ENCODE peak calls at places on chromosomes 16 and 17, in nine cellular contexts. G, Z, N, D, E, M, H, C and Y are unnamed samples.

GRCh38 chr17:9904277-9905077 is 594 bp downstream of the RCVRN start:
- DNase-seq in G (no peak), Z (no peak), N (no peak), D (no peak), E (no peak), M (no peak), H (no peak), C (no peak), Y (no peak)

GRCh38 chr16:58501242-58502131 is 1.5 kb downstream of the NDRG4 start:
- DNase-seq in G (no peak), Z (no peak), N (no peak), D (peak; percentile 64), E (no peak), M (no peak), H (peak; percentile 41), C (peak; percentile 72), Y (no peak)

GRCh38 chr17:34068506-34069035 is 186.5 kb upstream of the CCL2 start:
- DNase-seq in G (no peak), Z (no peak), N (no peak), D (no peak), E (no peak), M (no peak), H (no peak), C (no peak), Y (no peak)

GRCh38 chr17:11318207-11318606 is 77.2 kb downstream of the SHISA6 start:
- DNase-seq in G (no peak), Z (no peak), N (no peak), D (peak; percentile 42), E (no peak), M (no peak), H (no peak), C (no peak), Y (no peak)

GRCh38 chr17:69506489-69506888 is 92.0 kb downstream of the MAP2K6 start:
- DNase-seq in G (no peak), Z (no peak), N (peak; percentile 37), D (no peak), E (no peak), M (no peak), H (no peak), C (no peak), Y (no peak)

GRCh38 chr17:68197997-68198930 is 49.6 kb upstream of the AMZ2 start:
- DNase-seq in G (no peak), Z (no peak), N (peak; percentile 24), D (no peak), E (no peak), M (no peak), H (no peak), C (peak; percentile 31), Y (no peak)

GRCh38 chr17:79789943-79790804 is 6.7 kb downstream of the CBX8 start:
- DNase-seq in G (no peak), Z (no peak), N (peak; percentile 95), D (no peak), E (no peak), M (no peak), H (peak; percentile 33), C (no peak), Y (peak; percentile 88)

GRCh38 chr16:89331371-89332109 is 114.0 kb downstream of the ZNF778 start:
- DNase-seq in G (no peak), Z (no peak), N (no peak), D (peak; percentile 50), E (no peak), M (no peak), H (no peak), C (no peak), Y (no peak)

GRCh38 chr17:55063857-55064485 is 95.4 kb downstream of the STXBP4 start:
- DNase-seq in G (no peak), Z (no peak), N (no peak), D (no peak), E (no peak), M (no peak), H (no peak), C (no peak), Y (no peak)

GRCh38 chr16:81861915-81862314 is 82.8 kb downstream of the PLCG2 start:
- DNase-seq in G (no peak), Z (peak; percentile 38), N (no peak), D (no peak), E (no peak), M (no peak), H (no peak), C (no peak), Y (no peak)

GRCh38 chr16:83245061-83245460 is 562.7 kb upstream of the HSBP1 start:
- DNase-seq in G (no peak), Z (no peak), N (no peak), D (no peak), E (no peak), M (no peak), H (no peak), C (no peak), Y (no peak)

GRCh38 chr17:27241346-27241946 is 52.5 kb upstream of the WSB1 start:
- DNase-seq in G (no peak), Z (no peak), N (no peak), D (no peak), E (no peak), M (peak; percentile 41), H (no peak), C (no peak), Y (no peak)

GRCh38 chr16:75000481-75001081 is 1.8 kb downstream of the ZNRF1 start:
- DNase-seq in G (no peak), Z (no peak), N (no peak), D (no peak), E (no peak), M (no peak), H (no peak), C (no peak), Y (no peak)

GRCh38 chr16:85563031-85563430 is 50.1 kb upstream of the GSE1 start:
- DNase-seq in G (no peak), Z (no peak), N (no peak), D (no peak), E (no peak), M (no peak), H (no peak), C (no peak), Y (no peak)

GRCh38 chr16:85206472-85207356 is 94.4 kb upstream of the CIBAR2 start:
- DNase-seq in G (no peak), Z (peak; percentile 79), N (no peak), D (peak; percentile 95), E (no peak), M (no peak), H (peak; percentile 23), C (peak; percentile 38), Y (no peak)

GRCh38 chr17:57114085-57114673 is 29.1 kb downstream of the AKAP1 start:
- DNase-seq in G (no peak), Z (peak; percentile 38), N (peak; percentile 76), D (no peak), E (no peak), M (no peak), H (peak; percentile 49), C (peak; percentile 59), Y (peak; percentile 60)

GRCh38 chr17:10435096-10435495 is 13.3 kb upstream of the MYH8 start:
- DNase-seq in G (no peak), Z (no peak), N (no peak), D (no peak), E (no peak), M (no peak), H (no peak), C (no peak), Y (no peak)

DNA sequence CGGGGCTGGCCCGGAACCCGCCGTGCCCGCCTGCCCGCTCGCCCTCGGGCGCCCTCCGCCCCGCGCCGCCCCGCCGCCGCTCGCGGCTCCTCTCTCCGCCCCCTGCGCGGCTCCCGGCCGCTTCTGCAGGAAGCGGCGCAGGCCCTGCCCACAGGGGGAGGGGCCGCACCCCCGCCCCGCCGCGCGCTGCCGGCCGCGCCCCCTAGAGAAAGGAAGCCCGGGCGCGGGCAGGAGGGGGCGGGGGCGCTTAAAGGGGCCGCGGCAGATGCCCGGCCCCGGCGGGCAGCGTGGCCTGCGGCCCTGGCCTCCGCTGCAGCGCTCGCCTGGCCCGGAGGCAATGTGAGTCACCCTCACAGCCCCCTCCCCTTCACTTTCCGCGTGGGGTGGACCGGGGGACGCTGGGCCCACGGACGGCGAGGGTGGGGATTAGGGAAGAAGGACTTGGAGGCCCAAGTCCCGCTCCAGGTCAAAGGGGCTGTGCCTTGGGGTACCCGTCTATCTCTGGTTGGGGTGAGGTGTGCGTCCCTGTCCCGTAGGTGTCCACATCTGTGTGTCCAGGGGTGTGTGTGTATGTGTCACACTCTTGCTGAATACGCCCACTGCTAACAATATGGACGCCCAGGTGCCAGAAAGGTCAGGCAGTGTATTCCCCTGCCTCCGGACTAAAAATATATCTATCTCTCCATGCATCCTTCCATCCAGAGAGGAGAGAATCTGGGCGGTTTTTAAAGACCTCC is at the start of gene GIT1:
- DNase-seq in G (no peak), Z (peak; percentile 81), N (peak; percentile 92), D (peak; percentile 92), E (peak; percentile 75), M (peak; percentile 59), H (peak; percentile 84), C (peak; percentile 88), Y (peak; percentile 95)
- TF ChIP-seq POLR2A in G (peak; percentile 63), Z (peak; percentile 92), N (peak; percentile 63), D (no peak), E (peak; percentile 90), M (peak; percentile 23), H (peak; percentile 58), C (no peak), Y (no peak)

GRCh38 chr17:32141690-32142037 is 638 bp upstream of the RHOT1 start:
- DNase-seq in G (no peak), Z (no peak), N (no peak), D (no peak), E (no peak), M (no peak), H (no peak), C (no peak), Y (no peak)

GRCh38 chr17:32142038-32142856 is at the start of gene RHOT1:
- DNase-seq in G (peak; percentile 36), Z (peak; percentile 76), N (peak; percentile 87), D (peak; percentile 87), E (peak; percentile 47), M (peak; percentile 67), H (peak; percentile 77), C (peak; percentile 75), Y (peak; percentile 66)

GRCh38 chr17:32143525-32143865 is 1.2 kb downstream of the RHOT1 start:
- DNase-seq in G (no peak), Z (no peak), N (no peak), D (no peak), E (no peak), M (no peak), H (no peak), C (no peak), Y (no peak)

GRCh38 chr17:32142857-32143524 is 689 bp downstream of the RHOT1 start:
- DNase-seq in G (no peak), Z (peak; percentile 18), N (peak; percentile 64), D (peak; percentile 70), E (peak; percentile 76), M (peak; percentile 32), H (peak; percentile 31), C (peak; percentile 79), Y (no peak)
- TF ChIP-seq POLR2A in G (no peak), Z (no peak), N (no peak), D (no peak), E (no peak), M (no peak), H (peak; percentile 23), C (no peak), Y (no peak)

GRCh38 chr17:59565171-59565958 is at the start of gene DHX40:
- DNase-seq in G (peak; percentile 68), Z (peak; percentile 96), N (peak; percentile 95), D (peak; percentile 98), E (peak; percentile 91), M (peak; percentile 96), H (peak; percentile 94), C (peak; percentile 93), Y (peak; percentile 79)
- TF ChIP-seq POLR2A in G (peak; percentile 91), Z (peak; percentile 58), N (peak; percentile 52), D (no peak), E (peak; percentile 34), M (peak; percentile 40), H (peak; percentile 46), C (no peak), Y (peak; percentile 42)

GRCh38 chr17:75845058-75845711 is 981 bp upstream of the UNC13D start:
- DNase-seq in G (peak; percentile 81), Z (peak; percentile 62), N (peak; percentile 92), D (peak; percentile 90), E (peak; percentile 94), M (peak; percentile 96), H (peak; percentile 81), C (peak; percentile 96), Y (peak; percentile 96)
- TF ChIP-seq POLR2A in G (peak; percentile 59), Z (no peak), N (no peak), D (no peak), E (peak; percentile 45), M (no peak), H (no peak), C (peak; percentile 36), Y (no peak)